ENCODE peak calls at places on chromosomes 2 and 18, in ten cellular contexts. I is activated T-cell treated with anti-CD3 and anti-CD28 coated beads for 1 hour; D is Kasumi-1; S is astrocyte; L is GF-D8; O is adipocyte; F is activated CD4-positive, alpha-beta T cell treated with anti-CD3 and anti-CD28 coated beads, Interleukin-2, amount 50 U/mL, for 1 hour; B is NCI-H2107; Y is MM.1S; R is tibial nerve. N is an unnamed sample.

GRCh38 chr2:228545749-228546148 is 364.3 kb upstream of the SPHKAP start:
- DNase-seq in I (no peak), D (no peak), S (peak; percentile 19), L (no peak), O (peak; percentile 42), F (no peak), B (no peak), Y (no peak), R (no peak), N (peak; percentile 15)

GRCh38 chr2:234279646-234280045 is 217.2 kb downstream of the ARL4C start:
- DNase-seq in I (no peak), D (no peak), S (no peak), L (no peak), O (no peak), F (no peak), B (no peak), Y (no peak), R (no peak), N (no peak)

GRCh38 chr2:8654041-8654440 is 27.8 kb upstream of the ID2 start:
- DNase-seq in I (no peak), D (no peak), S (no peak), L (no peak), O (no peak), F (no peak), B (no peak), Y (no peak), R (no peak), N (no peak)

GRCh38 chr2:201821080-201821479 is 14.7 kb downstream of the CDK15 start:
- DNase-seq in I (no peak), D (no peak), S (no peak), L (no peak), O (no peak), F (no peak), B (peak; percentile 27), Y (no peak), R (no peak), N (no peak)

GRCh38 chr2:120593921-120594686 is 141.6 kb upstream of the GLI2 start:
- DNase-seq in I (no peak), D (no peak), S (no peak), L (no peak), O (no peak), F (no peak), B (no peak), Y (no peak), R (no peak), N (no peak)

GRCh38 chr2:203869207-203869606 is 1.6 kb downstream of the CTLA4 start:
- DNase-seq in I (no peak), D (no peak), S (no peak), L (no peak), O (no peak), F (no peak), B (no peak), Y (no peak), R (no peak), N (no peak)

GRCh38 chr2:128729051-128729450 is 410.4 kb upstream of the HS6ST1 start:
- DNase-seq in I (no peak), D (no peak), S (no peak), L (no peak), O (no peak), F (no peak), B (no peak), Y (no peak), R (no peak), N (no peak)

GRCh38 chr18:79200546-79201268 is 131.5 kb downstream of the ATP9B start:
- DNase-seq in I (no peak), D (peak; percentile 14), S (peak; percentile 20), L (no peak), O (no peak), F (peak; percentile 7), B (no peak), Y (no peak), R (peak; percentile 39), N (no peak)

GRCh38 chr2:96527990-96528679 is 8.4 kb upstream of the ARID5A start:
- DNase-seq in I (peak; percentile 36), D (peak; percentile 64), S (peak; percentile 45), L (peak; percentile 76), O (peak; percentile 50), F (peak; percentile 44), B (no peak), Y (peak; percentile 52), R (no peak), N (no peak)

GRCh38 chr18:67363694-67364093 is 152.8 kb downstream of the DSEL start:
- DNase-seq in I (no peak), D (no peak), S (no peak), L (no peak), O (no peak), F (no peak), B (no peak), Y (peak; percentile 25), R (no peak), N (no peak)

GRCh38 chr2:165462433-165462832 is 7.1 kb upstream of the CSRNP3 start:
- DNase-seq in I (no peak), D (no peak), S (no peak), L (no peak), O (no peak), F (no peak), B (peak; percentile 15), Y (no peak), R (no peak), N (no peak)

GRCh38 chr2:45935791-45936622 is 284.5 kb downstream of the PRKCE start:
- DNase-seq in I (peak; percentile 14), D (peak; percentile 79), S (peak; percentile 98), L (no peak), O (peak; percentile 97), F (peak; percentile 30), B (peak; percentile 89), Y (peak; percentile 62), R (peak; percentile 92), N (peak; percentile 95)

GRCh38 chr18:76307293-76307690 is 187.8 kb downstream of the ZNF516 start:
- DNase-seq in I (no peak), D (no peak), S (no peak), L (no peak), O (no peak), F (no peak), B (no peak), Y (no peak), R (no peak), N (no peak)

GRCh38 chr18:51135795-51136194 is 61.7 kb downstream of the MEX3C start:
- DNase-seq in I (no peak), D (no peak), S (no peak), L (no peak), O (no peak), F (no peak), B (no peak), Y (no peak), R (no peak), N (no peak)

GRCh38 chr18:59063300-59063895 is 76.3 kb upstream of the SEC11C start:
- DNase-seq in I (no peak), D (no peak), S (no peak), L (no peak), O (no peak), F (no peak), B (no peak), Y (peak; percentile 48), R (no peak), N (no peak)

GRCh38 chr18:44229693-44230108 is 451.0 kb upstream of the SETBP1 start:
- DNase-seq in I (no peak), D (no peak), S (peak; percentile 69), L (no peak), O (peak; percentile 78), F (no peak), B (no peak), Y (no peak), R (peak; percentile 23), N (peak; percentile 6)

GRCh38 chr2:85409719-85410583 is at the start of gene CAPG:
- DNase-seq in I (peak; percentile 15), D (peak; percentile 36), S (no peak), L (peak; percentile 14), O (no peak), F (peak; percentile 26), B (no peak), Y (peak; percentile 26), R (no peak), N (no peak)

GRCh38 chr2:188786368-188786781 is 187.8 kb upstream of the COL3A1 start:
- DNase-seq in I (no peak), D (no peak), S (peak; percentile 87), L (no peak), O (peak; percentile 56), F (no peak), B (no peak), Y (no peak), R (peak; percentile 10), N (no peak)

GRCh38 chr18:63878343-63878742 is 9.2 kb upstream of the SERPINB2 start:
- DNase-seq in I (no peak), D (no peak), S (no peak), L (no peak), O (peak; percentile 70), F (no peak), B (no peak), Y (no peak), R (no peak), N (no peak)

GRCh38 chr2:159585607-159586006 is 30.7 kb downstream of the BAZ2B start:
- DNase-seq in I (no peak), D (no peak), S (no peak), L (no peak), O (no peak), F (no peak), B (no peak), Y (no peak), R (no peak), N (no peak)

GRCh38 chr2:127413782-127414743 is 4.2 kb upstream of the PROC start:
- DNase-seq in I (no peak), D (no peak), S (peak; percentile 56), L (no peak), O (peak; percentile 82), F (no peak), B (no peak), Y (no peak), R (no peak), N (no peak)

GRCh38 chr2:214577769-214578168 is 166.9 kb downstream of the VWC2L start:
- DNase-seq in I (no peak), D (no peak), S (peak; percentile 50), L (no peak), O (peak; percentile 11), F (no peak), B (no peak), Y (no peak), R (no peak), N (no peak)

GRCh38 chr18:78704960-78705600 is 274.5 kb upstream of the SALL3 start:
- DNase-seq in I (no peak), D (no peak), S (no peak), L (no peak), O (no peak), F (no peak), B (no peak), Y (no peak), R (no peak), N (no peak)

GRCh38 chr2:63497561-63497960 is 90.7 kb downstream of the WDPCP start:
- DNase-seq in I (no peak), D (no peak), S (no peak), L (no peak), O (no peak), F (no peak), B (no peak), Y (no peak), R (no peak), N (no peak)

GRCh38 chr2:239331560-239331959 is 69.3 kb downstream of the HDAC4 start:
- DNase-seq in I (no peak), D (no peak), S (no peak), L (no peak), O (no peak), F (no peak), B (no peak), Y (no peak), R (no peak), N (no peak)

GRCh38 chr2:72142743-72143440 is 4.8 kb downstream of the CYP26B1 start:
- DNase-seq in I (no peak), D (no peak), S (no peak), L (no peak), O (no peak), F (no peak), B (no peak), Y (no peak), R (peak; percentile 64), N (no peak)

GRCh38 chr2:207901401-207901800 is 123.9 kb downstream of the PLEKHM3 start:
- DNase-seq in I (no peak), D (no peak), S (no peak), L (no peak), O (no peak), F (no peak), B (peak; percentile 20), Y (no peak), R (no peak), N (no peak)

GRCh38 chr2:54166121-54166773 is 50.8 kb downstream of the ACYP2 start:
- DNase-seq in I (no peak), D (no peak), S (no peak), L (no peak), O (no peak), F (no peak), B (no peak), Y (no peak), R (no peak), N (no peak)